ENCODE peak calls at places on chromosomes 5 and 9, in six cellular contexts. M is left ventricle myocardium inferior; D is heart right ventricle; E is vagina; J is CD8-positive, alpha-beta T cell; K is A549. L is an unnamed sample. For H3K4me1, the result is how much of the 10 kb centered on the place peaks cover.

GRCh38 chr9:77462066-77462465 is 186.1 kb downstream of the GNA14 start:
- DNase-seq in M (no peak), D (no peak), E (no peak), J (no peak), K (no peak), L (no peak)

GRCh38 chr9:37965116-37965515 is 61.2 kb upstream of the SLC25A51 start:
- DNase-seq in M (no peak), D (no peak), E (no peak), J (no peak), K (no peak), L (no peak)

GRCh38 chr5:178869577-178869976 is 9.8 kb downstream of the ZNF354B start:
- DNase-seq in M (no peak), D (no peak), E (no peak), J (no peak), K (no peak), L (no peak)

GRCh38 chr9:128771094-128771721 is 519 bp downstream of the ZER1 start:
- DNase-seq in M (no peak), D (no peak), E (no peak), J (no peak), K (no peak), L (no peak)

GRCh38 chr9:106830527-106831140 is 32.3 kb upstream of the ZNF462 start:
- DNase-seq in M (no peak), D (peak), E (no peak), J (no peak), K (no peak), L (no peak)

GRCh38 chr5:81971086-81971693 is 633 bp upstream of the ATG10 start:
- DNase-seq in M (no peak), D (no peak), E (no peak), J (no peak), K (peak), L (no peak)

GRCh38 chr9:95003694-95004451 is 277.4 kb downstream of the AOPEP start:
- DNase-seq in M (peak), D (peak), E (no peak), J (no peak), K (peak), L (peak)

GRCh38 chr9:14205463-14205862 is 108.5 kb downstream of the NFIB start:
- DNase-seq in M (no peak), D (no peak), E (no peak), J (no peak), K (peak), L (no peak)

GRCh38 chr5:167167191-167167590 is 1124.3 kb upstream of the WWC1 start:
- DNase-seq in M (no peak), D (no peak), E (no peak), J (no peak), K (no peak), L (no peak)

GRCh38 chr5:67636850-67637524 is 440.4 kb upstream of the CD180 start:
- DNase-seq in M (no peak), D (no peak), E (no peak), J (no peak), K (no peak), L (no peak)

GRCh38 chr5:141732417-141732816 is 50.4 kb upstream of the ARAP3 start:
- DNase-seq in M (no peak), D (no peak), E (no peak), J (no peak), K (no peak), L (no peak)

GRCh38 chr5:94853122-94853521 is 234.7 kb downstream of the SLF1 start:
- DNase-seq in M (no peak), D (no peak), E (no peak), J (no peak), K (no peak), L (no peak)

GRCh38 chr9:110926828-110927227 is 111.4 kb downstream of the LPAR1 start:
- DNase-seq in M (no peak), D (no peak), E (no peak), J (no peak), K (no peak), L (no peak)

GRCh38 chr5:69295088-69295754 is 37.4 kb downstream of the CCDC125 start:
- DNase-seq in M (no peak), D (no peak), E (no peak), J (no peak), K (no peak), L (no peak)

GRCh38 chr5:171226096-171226495 is 83.0 kb upstream of the TLX3 start:
- DNase-seq in M (no peak), D (no peak), E (no peak), J (no peak), K (no peak), L (no peak)
- TF ChIP-seq CTCF in M (no peak), D (no peak), E (no peak), J (no peak), K (peak), L (no peak)

GRCh38 chr9:112582863-112583262 is 96.2 kb downstream of the KIAA1958 start:
- DNase-seq in M (no peak), D (no peak), E (no peak), J (no peak), K (no peak), L (no peak)
- H3K4me1 ChIP-seq in M (under half), D (under half), E (under half), J (under half), K (under half), L (under half)

GRCh38 chr9:98610711-98611110 is 98.0 kb downstream of the GABBR2 start:
- DNase-seq in M (no peak), D (no peak), E (no peak), J (no peak), K (no peak), L (no peak)
- TF ChIP-seq CTCF in M (no peak), D (no peak), E (no peak), J (no peak), K (no peak), L (no peak)

GRCh38 chr9:89439571-89439970 is 58.3 kb downstream of the SEMA4D start:
- DNase-seq in M (no peak), D (no peak), E (no peak), J (no peak), K (no peak), L (no peak)
- H3K4me1 ChIP-seq in M (under half), D (half or more), E (half or more), J (half or more), K (under half), L (under half)

GRCh38 chr5:170596482-170596881 is 92.7 kb downstream of the KCNIP1 start:
- DNase-seq in M (no peak), D (no peak), E (no peak), J (no peak), K (no peak), L (no peak)
- TF ChIP-seq CTCF in M (no peak), D (no peak), E (no peak), J (no peak), K (no peak), L (no peak)

GRCh38 chr9:130172161-130172857 is at the start of gene NCS1:
- DNase-seq in M (peak), D (peak), E (no peak), J (no peak), K (peak), L (peak)

GRCh38 chr9:130171226-130172148 is 717 bp upstream of the NCS1 start:
- DNase-seq in M (no peak), D (no peak), E (no peak), J (no peak), K (no peak), L (no peak)

GRCh38 chr9:130173462-130173876 is 1.3 kb downstream of the NCS1 start:
- DNase-seq in M (no peak), D (no peak), E (no peak), J (no peak), K (no peak), L (no peak)

GRCh38 chr9:130174025-130174424 is 1.8 kb downstream of the NCS1 start:
- DNase-seq in M (no peak), D (no peak), E (no peak), J (no peak), K (no peak), L (no peak)

GRCh38 chr9:130172858-130173461 is 756 bp downstream of the NCS1 start:
- DNase-seq in M (no peak), D (no peak), E (no peak), J (no peak), K (no peak), L (no peak)
- H3K4me1 ChIP-seq in M (under half), D (under half), E (under half), J (under half), K (under half), L (under half)

L was measured in gastrocnemius medialis.